ENCODE peak calls at places on chromosomes 7 and 10, in eight cellular contexts. P, L, J, V, E, N, R and S are unnamed samples. For H3K9me3, the result is how much of the 10 kb centered on the place peaks cover.

GRCh38 chr10:12841826-12842225 is 159.7 kb downstream of the CCDC3 start:
- DNase-seq in R (no peak), J (no peak), L (no peak), P (no peak), V (no peak), N (no peak), E (no peak), S (peak)

GRCh38 chr7:150829426-150829825 is 22.9 kb upstream of the AOC1 start:
- DNase-seq in V (no peak), J (no peak), R (no peak), E (no peak), L (no peak), N (no peak), P (no peak), S (no peak)

GRCh38 chr7:156777364-156778069 is 115.5 kb downstream of the LMBR1 start:
- DNase-seq in E (no peak), L (no peak), V (no peak), R (no peak), J (peak), N (no peak), P (no peak), S (no peak)

GRCh38 chr7:130936202-130936931 is 202.4 kb upstream of the KLF14 start:
- DNase-seq in N (no peak), V (no peak), L (no peak), E (no peak), P (no peak), R (no peak), J (no peak), S (no peak)

GRCh38 chr7:40815512-40815911 is 680.7 kb downstream of the SUGCT start:
- DNase-seq in R (no peak), L (peak), J (peak), N (no peak), P (no peak), E (no peak), V (peak), S (no peak)

GRCh38 chr7:91182819-91183405 is 81.3 kb upstream of the FZD1 start:
- DNase-seq in V (peak), E (no peak), R (no peak), P (no peak), L (no peak), J (peak), N (no peak), S (no peak)

GRCh38 chr10:102231357-102232318 is 5.5 kb downstream of the ELOVL3 start:
- DNase-seq in N (peak), R (no peak), L (peak), V (no peak), E (peak), P (peak), J (no peak), S (peak)

GRCh38 chr7:75658369-75658768 is 80.4 kb downstream of the HIP1 start:
- DNase-seq in P (no peak), E (no peak), J (no peak), V (no peak), R (peak), L (peak), N (no peak), S (no peak)

GRCh38 chr10:21825345-21825744 is 178.2 kb downstream of the DNAJC1 start:
- DNase-seq in J (no peak), E (no peak), N (no peak), P (no peak), V (no peak), R (no peak), L (no peak), S (no peak)

GRCh38 chr10:21824409-21824808 is 179.1 kb downstream of the DNAJC1 start:
- DNase-seq in P (no peak), E (no peak), L (no peak), N (no peak), J (no peak), V (no peak), R (no peak), S (no peak)

GRCh38 chr10:21823617-21824016 is 179.9 kb downstream of the DNAJC1 start:
- DNase-seq in P (no peak), E (no peak), N (no peak), V (no peak), L (no peak), R (no peak), J (no peak), S (no peak)

GRCh38 chr10:21827308-21827707 is 176.2 kb downstream of the DNAJC1 start:
- DNase-seq in J (no peak), E (no peak), L (no peak), P (no peak), R (no peak), V (no peak), N (no peak), S (no peak)

DNA sequence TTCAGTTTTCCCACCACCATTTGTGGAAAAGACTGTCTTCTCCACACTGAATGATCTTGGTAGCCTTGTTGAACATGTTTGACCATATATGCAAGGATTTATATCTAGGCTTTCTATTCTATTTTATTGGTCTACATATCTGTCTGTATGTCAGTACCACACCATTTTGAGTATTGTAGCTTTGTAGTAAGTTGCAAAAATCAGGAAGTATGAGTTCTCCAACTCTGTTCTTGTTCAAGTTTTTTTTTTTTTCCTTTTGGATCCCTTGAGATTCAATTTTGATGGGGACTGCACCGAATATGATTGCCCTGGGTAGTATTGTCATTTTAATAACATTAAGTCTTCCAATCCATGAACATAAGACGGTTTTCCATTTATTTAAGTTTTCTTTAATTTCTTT is 176.8 kb downstream of the DNAJC1 start:
- DNase-seq in R (no peak), J (no peak), L (no peak), E (no peak), V (no peak), P (no peak), N (no peak), S (no peak)
- H3K9me3 ChIP-seq in R (half or more), J (under half), L (under half), E (under half), V (under half), P (half or more), N (under half), S (under half)

DNA sequence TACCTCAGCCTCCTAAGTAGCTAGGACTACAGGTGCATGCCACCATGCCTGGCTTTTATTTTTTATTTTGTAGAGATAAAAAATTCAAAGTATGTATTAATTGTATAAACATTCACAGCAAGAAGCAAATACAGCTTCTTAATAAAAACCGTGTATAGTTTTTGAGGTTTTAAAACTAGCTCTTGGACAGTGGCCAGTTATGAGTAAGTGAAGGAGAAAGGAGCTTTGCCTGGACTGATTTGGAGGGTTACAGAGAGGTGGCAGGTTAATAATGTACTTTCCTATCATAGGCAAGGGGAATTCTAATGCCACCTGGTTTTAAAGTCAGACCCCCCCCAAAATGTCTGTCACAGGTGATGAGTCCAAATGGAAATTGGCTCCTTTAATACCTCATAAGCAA is 43.4 kb downstream of the ZNRF2 start:
- DNase-seq in J (peak), E (no peak), R (no peak), L (no peak), P (no peak), V (peak), N (no peak), S (no peak)
- H3K4me3 ChIP-seq in J (no peak), E (no peak), R (no peak), L (no peak), P (no peak), V (no peak), N (no peak), S (no peak)

DNA sequence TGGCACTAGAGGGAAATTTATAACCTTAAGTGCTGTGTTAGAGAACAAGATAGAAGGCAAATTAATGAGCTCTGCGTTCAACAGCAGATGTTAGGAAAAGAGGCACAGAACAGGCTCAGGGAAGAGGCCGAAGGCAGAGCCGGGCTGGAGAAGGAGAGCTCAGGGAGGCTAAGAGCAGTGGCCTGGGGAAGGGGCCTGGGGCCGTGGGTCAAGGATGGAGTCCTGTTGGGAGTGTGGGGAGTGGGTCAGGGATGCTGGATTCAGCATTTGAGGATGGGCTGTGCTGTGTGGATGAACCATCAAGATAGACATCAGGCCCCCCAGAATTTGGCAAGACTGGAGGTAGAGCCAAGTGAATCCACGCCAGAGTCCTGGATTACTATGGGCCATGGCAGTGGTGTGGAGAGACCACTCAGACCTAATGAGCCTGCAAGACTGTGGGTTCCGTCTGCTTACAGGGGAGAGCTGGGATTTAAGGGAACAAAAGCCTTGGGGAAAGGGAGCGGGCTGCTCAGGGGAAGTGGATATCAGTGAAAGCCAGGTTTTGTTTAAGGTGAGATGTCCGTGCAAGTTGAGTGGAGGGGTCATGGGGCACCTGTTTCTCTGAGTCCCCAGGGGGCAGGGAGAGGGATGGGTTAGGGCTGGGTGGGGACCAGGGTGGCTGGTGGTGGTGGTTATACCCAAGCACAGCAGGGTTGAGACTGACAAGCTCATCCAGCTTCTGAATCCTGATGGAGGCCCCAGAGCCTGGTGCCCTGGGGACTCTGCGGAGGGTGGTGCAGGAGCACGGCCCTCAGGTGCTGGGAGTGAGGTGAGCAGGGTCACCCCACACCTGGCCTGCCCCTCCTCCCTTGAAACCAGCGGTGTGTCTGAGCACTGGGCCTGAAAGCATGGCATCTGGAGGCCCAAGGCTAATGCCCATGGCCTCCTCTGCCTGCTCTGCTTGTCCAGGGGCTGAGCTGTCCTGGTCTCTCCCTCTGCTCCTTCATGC is 101.7 kb downstream of the BMS1 start:
- DNase-seq in V (no peak), N (no peak), P (no peak), R (peak), L (no peak), E (no peak), J (no peak), S (no peak)
- H3K9me3 ChIP-seq in V (under half), N (under half), P (under half), R (under half), L (under half), E (under half), J (under half), S (under half)

GRCh38 chr7:25895792-25896171 is 256.2 kb upstream of the NFE2L3 start:
- DNase-seq in E (no peak), V (no peak), R (no peak), N (no peak), P (no peak), L (no peak), J (no peak), S (no peak)
- H3K4me3 ChIP-seq in E (no peak), V (no peak), R (no peak), N (no peak), P (no peak), L (no peak), J (no peak), S (peak)

GRCh38 chr7:46468753-46469356 is 547.8 kb upstream of the IGFBP3 start:
- DNase-seq in R (no peak), E (no peak), V (no peak), N (no peak), J (peak), L (no peak), P (no peak), S (no peak)
- H3K9me3 ChIP-seq in R (half or more), E (under half), V (under half), N (half or more), J (under half), L (under half), P (half or more), S (under half)

GRCh38 chr10:6995339-6995738 is 415.3 kb upstream of the PRKCQ start:
- DNase-seq in L (no peak), P (no peak), N (no peak), V (no peak), R (no peak), J (no peak), E (no peak), S (no peak)
- H3K4me3 ChIP-seq in L (no peak), P (no peak), N (no peak), V (no peak), R (no peak), J (no peak), E (no peak), S (no peak)

GRCh38 chr7:71547426-71547825 is 415.5 kb downstream of the GALNT17 start:
- DNase-seq in J (no peak), L (no peak), N (no peak), P (no peak), R (no peak), E (no peak), V (no peak), S (no peak)

DNA sequence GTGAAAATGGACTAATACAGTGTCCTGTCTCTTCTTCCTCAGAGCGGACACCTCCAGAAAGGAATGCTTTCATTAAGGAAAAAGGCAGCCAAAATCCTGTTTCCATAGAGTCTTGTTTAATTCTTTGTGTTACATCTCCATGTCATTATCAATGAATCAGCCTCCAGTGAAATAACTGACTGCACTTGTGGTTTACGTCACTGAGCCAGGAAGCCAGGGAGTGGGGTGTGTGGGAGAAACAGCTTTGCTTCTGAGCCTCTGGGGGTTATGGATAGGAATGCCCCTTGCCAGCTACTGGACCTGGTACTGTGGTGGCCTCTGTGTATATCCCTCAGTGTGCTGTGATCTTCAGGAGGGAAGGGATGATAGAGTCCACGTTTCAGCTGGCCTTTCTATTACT is 416.8 kb downstream of the GALNT17 start:
- DNase-seq in V (no peak), J (no peak), E (no peak), N (no peak), R (no peak), P (no peak), L (no peak), S (no peak)
- H3K9me3 ChIP-seq in V (under half), J (under half), E (under half), N (under half), R (under half), P (under half), L (under half), S (under half)

DNA sequence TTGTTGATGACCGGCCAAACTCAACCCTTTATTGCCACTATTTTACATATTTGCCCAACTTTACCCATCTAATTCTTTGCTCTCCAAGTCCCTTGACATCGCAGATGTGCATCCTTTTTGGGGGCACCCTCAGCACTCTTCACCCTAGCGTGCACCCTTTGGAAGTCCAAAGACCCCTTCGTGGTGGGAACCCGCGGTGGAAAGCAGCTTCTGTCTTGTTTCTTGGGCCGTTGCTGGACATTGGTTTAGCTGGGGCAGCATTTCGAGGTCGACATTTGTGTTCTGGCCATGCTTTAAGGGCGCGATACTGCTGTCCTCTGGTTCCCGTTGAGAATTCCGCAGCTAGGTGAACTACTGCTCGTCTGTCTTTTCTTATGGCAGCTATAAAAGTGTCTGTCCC is 326 bp upstream of the PAPOLB start:
- DNase-seq in L (no peak), E (no peak), P (no peak), J (no peak), V (no peak), N (no peak), R (no peak), S (no peak)
- H3K4me3 ChIP-seq in L (no peak), E (peak), P (peak), J (no peak), V (no peak), N (peak), R (no peak), S (no peak)

GRCh38 chr7:157964521-157964920 is 623.1 kb downstream of the PTPRN2 start:
- DNase-seq in N (no peak), V (no peak), R (no peak), L (no peak), E (no peak), J (no peak), P (no peak), S (no peak)
- H3K9me3 ChIP-seq in N (under half), V (half or more), R (under half), L (under half), E (under half), J (under half), P (under half), S (under half)

DNA sequence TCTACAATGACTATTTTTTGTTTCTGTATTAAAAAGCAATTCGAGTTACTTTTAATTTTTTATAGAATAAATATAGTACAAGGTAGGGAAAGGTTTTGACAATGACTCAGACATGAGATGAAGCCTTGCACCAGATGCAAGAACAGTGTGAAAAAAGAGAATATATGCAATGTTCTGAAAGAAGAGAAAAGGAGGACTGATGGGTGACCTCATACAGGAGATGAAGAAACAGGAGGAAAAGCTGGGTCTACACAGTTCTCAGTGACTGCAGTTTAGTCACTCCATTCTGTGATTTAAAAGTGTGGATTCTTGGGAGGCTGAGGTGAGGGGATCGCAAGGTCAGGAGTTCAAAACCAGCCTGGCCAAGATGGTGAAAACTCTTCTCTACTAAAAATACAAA is 38.3 kb upstream of the YAE1 start:
- DNase-seq in P (no peak), N (no peak), E (no peak), L (no peak), V (no peak), J (no peak), R (no peak), S (no peak)
- H3K4me3 ChIP-seq in P (no peak), N (no peak), E (no peak), L (no peak), V (no peak), J (no peak), R (no peak), S (no peak)